ENCODE peak calls at places on chromosomes 4 and X, in seven cellular contexts. C is fibroblast of mammary gland; Q is activated T-cell treated with anti-CD3 and anti-CD28 coated beads, Interleukin-2, amount 50 U/mL, for 72 hours; R is left colon; M is mucosa of descending colon; T is GM13976; U is hypothalamus. B is an unnamed sample.

GRCh38 chr4:157810137-157810774 is 362.6 kb downstream of the GASK1B start:
- DNase-seq in C (no peak), Q (no peak), R (no peak), M (no peak), T (no peak), U (no peak), B (no peak)

GRCh38 chrX:119218198-119218597 is 17.9 kb upstream of the PGRMC1 start:
- DNase-seq in C (peak; percentile 42), Q (no peak), R (no peak), M (no peak), T (no peak), U (no peak), B (no peak)

GRCh38 chrX:150873616-150874015 is 24.9 kb downstream of the CD99L2 start:
- DNase-seq in C (peak; percentile 38), Q (no peak), R (no peak), M (no peak), T (no peak), U (no peak), B (no peak)

GRCh38 chr4:42104521-42104920 is 47.9 kb downstream of the BEND4 start:
- DNase-seq in C (peak; percentile 56), Q (no peak), R (no peak), M (no peak), T (no peak), U (no peak), B (no peak)

GRCh38 chr4:25551608-25552007 is 104.0 kb upstream of the SLC34A2 start:
- DNase-seq in C (no peak), Q (no peak), R (peak; percentile 35), M (peak; percentile 48), T (no peak), U (no peak), B (peak; percentile 52)

GRCh38 chr4:101981756-101982155 is 191.2 kb downstream of the BANK1 start:
- DNase-seq in C (no peak), Q (no peak), R (no peak), M (no peak), T (no peak), U (no peak), B (peak; percentile 67)

GRCh38 chr4:48085821-48086602 is 48.0 kb downstream of the TXK start:
- DNase-seq in C (no peak), Q (no peak), R (no peak), M (no peak), T (no peak), U (no peak), B (no peak)

GRCh38 chr4:140019619-140020367 is 134.2 kb downstream of the MAML3 start:
- DNase-seq in C (no peak), Q (no peak), R (no peak), M (no peak), T (no peak), U (no peak), B (no peak)

GRCh38 chr4:15891312-15891711 is 47.2 kb downstream of the FGFBP1 start:
- DNase-seq in C (no peak), Q (no peak), R (no peak), M (no peak), T (peak; percentile 20), U (no peak), B (no peak)

GRCh38 chrX:617401-617800 is 13.2 kb upstream of the SHOX start:
- DNase-seq in C (no peak), Q (no peak), R (no peak), M (no peak), T (no peak), U (no peak), B (peak; percentile 15)

GRCh38 chrX:96909291-96909690 is 25.6 kb downstream of the RPA4 start:
- DNase-seq in C (peak; percentile 67), Q (no peak), R (no peak), M (no peak), T (no peak), U (no peak), B (no peak)

GRCh38 chrX:146278381-146278780 is 460.8 kb downstream of the SLITRK2 start:
- DNase-seq in C (no peak), Q (no peak), R (no peak), M (no peak), T (no peak), U (no peak), B (no peak)

GRCh38 chr4:154779362-154779947 is 1.6 kb upstream of the RBM46 start:
- DNase-seq in C (peak; percentile 68), Q (no peak), R (no peak), M (no peak), T (peak; percentile 13), U (no peak), B (no peak)

GRCh38 chr4:110486226-110486625 is 10.3 kb downstream of the ENPEP start:
- DNase-seq in C (no peak), Q (no peak), R (no peak), M (no peak), T (no peak), U (no peak), B (no peak)

GRCh38 chr4:88880501-88881226 is 176.3 kb downstream of the FAM13A start:
- DNase-seq in C (no peak), Q (no peak), R (peak; percentile 37), M (no peak), T (no peak), U (no peak), B (no peak)

GRCh38 chr4:187504974-187505797 is 490.4 kb upstream of the ZFP42 start:
- DNase-seq in C (no peak), Q (no peak), R (no peak), M (no peak), T (no peak), U (no peak), B (no peak)

GRCh38 chr4:43564107-43564506 is 671.6 kb downstream of the GRXCR1 start:
- DNase-seq in C (no peak), Q (no peak), R (no peak), M (no peak), T (no peak), U (no peak), B (no peak)

GRCh38 chr4:6115342-6115741 is 85.0 kb downstream of the JAKMIP1 start:
- DNase-seq in C (no peak), Q (no peak), R (no peak), M (no peak), T (no peak), U (no peak), B (no peak)

GRCh38 chr4:38529189-38530115 is 134.5 kb upstream of the KLF3 start:
- DNase-seq in C (no peak), Q (peak; percentile 67), R (peak; percentile 68), M (peak; percentile 68), T (peak; percentile 57), U (no peak), B (peak; percentile 85)

GRCh38 chr4:147340111-147340510 is 140.8 kb upstream of the EDNRA start:
- DNase-seq in C (peak; percentile 87), Q (no peak), R (no peak), M (no peak), T (no peak), U (no peak), B (no peak)

GRCh38 chr4:26199566-26199965 is 121.2 kb upstream of the RBPJ start:
- DNase-seq in C (no peak), Q (no peak), R (no peak), M (no peak), T (no peak), U (no peak), B (no peak)

GRCh38 chrX:150683536-150684146 is 9.6 kb upstream of the MTMR1 start:
- DNase-seq in C (peak; percentile 51), Q (peak; percentile 32), R (no peak), M (no peak), T (peak; percentile 52), U (no peak), B (no peak)

GRCh38 chr4:169128902-169129301 is 118.8 kb upstream of the CBR4 start:
- DNase-seq in C (no peak), Q (no peak), R (no peak), M (no peak), T (no peak), U (no peak), B (no peak)

GRCh38 chrX:128310912-128311311 is 258.7 kb upstream of the ACTRT1 start:
- DNase-seq in C (no peak), Q (no peak), R (no peak), M (no peak), T (no peak), U (no peak), B (no peak)

GRCh38 chr4:185379326-185380295 is 16.1 kb downstream of the LRP2BP start:
- DNase-seq in C (no peak), Q (no peak), R (no peak), M (no peak), T (no peak), U (no peak), B (no peak)

B was measured in ureter.